ENCODE peak calls at places on chromosomes 3 and 15, in eight cellular contexts. One of them, this sample, is unnamed.

GRCh38 chr3:157406376-157406775 is 30.3 kb upstream of the PTX3 start:
- DNase-seq in GM12865: no peak
- DNase-seq in HuH-7.5: no peak
- DNase-seq in AG09319: no peak
- DNase-seq in dermis microvascular lymphatic vessel endothelial cell: peak
- DNase-seq in germinal center: no peak
- DNase-seq in myocyte: no peak
- DNase-seq in mucosa of gallbladder: no peak
- DNase-seq in this sample: no peak

GRCh38 chr15:43776718-43777292 is at the start of gene ELL3:
- DNase-seq in germinal center: peak
- DNase-seq in HuH-7.5: no peak
- DNase-seq in AG09319: no peak
- DNase-seq in mucosa of gallbladder: peak
- DNase-seq in myocyte: no peak
- DNase-seq in GM12865: peak
- DNase-seq in dermis microvascular lymphatic vessel endothelial cell: no peak
- DNase-seq in this sample: no peak

GRCh38 chr3:14358426-14359211 is 43.8 kb upstream of the SLC6A6 start:
- DNase-seq in dermis microvascular lymphatic vessel endothelial cell: no peak
- DNase-seq in germinal center: no peak
- DNase-seq in mucosa of gallbladder: peak
- DNase-seq in AG09319: peak
- DNase-seq in myocyte: no peak
- DNase-seq in HuH-7.5: no peak
- DNase-seq in GM12865: no peak
- DNase-seq in this sample: no peak

GRCh38 chr3:121819236-121819635 is 15.6 kb downstream of the IQCB1 start:
- DNase-seq in GM12865: no peak
- DNase-seq in HuH-7.5: no peak
- DNase-seq in AG09319: no peak
- DNase-seq in germinal center: no peak
- DNase-seq in dermis microvascular lymphatic vessel endothelial cell: no peak
- DNase-seq in myocyte: no peak
- DNase-seq in mucosa of gallbladder: no peak
- DNase-seq in this sample: no peak

GRCh38 chr15:68276668-68277067 is 877 bp upstream of the FEM1B start:
- DNase-seq in AG09319: no peak
- DNase-seq in GM12865: no peak
- DNase-seq in mucosa of gallbladder: no peak
- DNase-seq in dermis microvascular lymphatic vessel endothelial cell: no peak
- DNase-seq in myocyte: no peak
- DNase-seq in HuH-7.5: no peak
- DNase-seq in germinal center: no peak
- DNase-seq in this sample: no peak

GRCh38 chr3:149621218-149622005 is 36.4 kb downstream of the WWTR1 start:
- DNase-seq in AG09319: peak
- DNase-seq in GM12865: peak
- DNase-seq in HuH-7.5: no peak
- DNase-seq in mucosa of gallbladder: no peak
- DNase-seq in myocyte: peak
- DNase-seq in dermis microvascular lymphatic vessel endothelial cell: no peak
- DNase-seq in germinal center: no peak
- DNase-seq in this sample: no peak

GRCh38 chr3:119436977-119437376 is 26.4 kb downstream of the TMEM39A start:
- DNase-seq in HuH-7.5: no peak
- DNase-seq in mucosa of gallbladder: no peak
- DNase-seq in AG09319: no peak
- DNase-seq in myocyte: no peak
- DNase-seq in germinal center: no peak
- DNase-seq in dermis microvascular lymphatic vessel endothelial cell: no peak
- DNase-seq in GM12865: no peak
- DNase-seq in this sample: no peak

GRCh38 chr15:79290642-79291275 is 8.2 kb downstream of the ANKRD34C start:
- DNase-seq in mucosa of gallbladder: no peak
- DNase-seq in myocyte: no peak
- DNase-seq in HuH-7.5: no peak
- DNase-seq in dermis microvascular lymphatic vessel endothelial cell: no peak
- DNase-seq in GM12865: no peak
- DNase-seq in AG09319: no peak
- DNase-seq in germinal center: no peak
- DNase-seq in this sample: no peak

GRCh38 chr15:67801926-67802914 is 23.1 kb upstream of the SKOR1 start:
- DNase-seq in mucosa of gallbladder: no peak
- DNase-seq in myocyte: no peak
- DNase-seq in dermis microvascular lymphatic vessel endothelial cell: no peak
- DNase-seq in HuH-7.5: no peak
- DNase-seq in AG09319: no peak
- DNase-seq in germinal center: no peak
- DNase-seq in GM12865: no peak
- DNase-seq in this sample: no peak

GRCh38 chr15:75208501-75209288 is 7.0 kb downstream of the C15orf39 start:
- DNase-seq in AG09319: no peak
- DNase-seq in HuH-7.5: no peak
- DNase-seq in myocyte: no peak
- DNase-seq in germinal center: no peak
- DNase-seq in dermis microvascular lymphatic vessel endothelial cell: no peak
- DNase-seq in mucosa of gallbladder: no peak
- DNase-seq in GM12865: no peak
- DNase-seq in this sample: no peak

GRCh38 chr3:181752202-181752671 is 40.5 kb downstream of the SOX2 start:
- DNase-seq in myocyte: no peak
- DNase-seq in dermis microvascular lymphatic vessel endothelial cell: no peak
- DNase-seq in AG09319: no peak
- DNase-seq in mucosa of gallbladder: no peak
- DNase-seq in germinal center: no peak
- DNase-seq in GM12865: no peak
- DNase-seq in HuH-7.5: no peak
- DNase-seq in this sample: no peak

GRCh38 chr3:100226712-100227429 is 33.9 kb upstream of the TBC1D23 start:
- DNase-seq in mucosa of gallbladder: no peak
- DNase-seq in GM12865: no peak
- DNase-seq in HuH-7.5: no peak
- DNase-seq in myocyte: peak
- DNase-seq in germinal center: no peak
- DNase-seq in AG09319: no peak
- DNase-seq in dermis microvascular lymphatic vessel endothelial cell: no peak
- DNase-seq in this sample: no peak

GRCh38 chr3:197501879-197502620 is 53.7 kb downstream of the BDH1 start:
- DNase-seq in AG09319: no peak
- DNase-seq in GM12865: peak
- DNase-seq in myocyte: peak
- DNase-seq in HuH-7.5: peak
- DNase-seq in germinal center: peak
- DNase-seq in mucosa of gallbladder: peak
- DNase-seq in dermis microvascular lymphatic vessel endothelial cell: no peak
- DNase-seq in this sample: peak

GRCh38 chr3:6994081-6994668 is 133.3 kb downstream of the GRM7 start:
- DNase-seq in AG09319: no peak
- DNase-seq in dermis microvascular lymphatic vessel endothelial cell: no peak
- DNase-seq in GM12865: peak
- DNase-seq in mucosa of gallbladder: no peak
- DNase-seq in myocyte: no peak
- DNase-seq in HuH-7.5: peak
- DNase-seq in germinal center: no peak
- DNase-seq in this sample: no peak

GRCh38 chr15:33581032-33581431 is 270.3 kb downstream of the RYR3 start:
- DNase-seq in mucosa of gallbladder: no peak
- DNase-seq in HuH-7.5: no peak
- DNase-seq in GM12865: no peak
- DNase-seq in AG09319: no peak
- DNase-seq in dermis microvascular lymphatic vessel endothelial cell: no peak
- DNase-seq in germinal center: no peak
- DNase-seq in myocyte: peak
- DNase-seq in this sample: no peak

GRCh38 chr3:49554639-49555265 is 475 bp downstream of the BSN start:
- DNase-seq in AG09319: no peak
- DNase-seq in GM12865: no peak
- DNase-seq in dermis microvascular lymphatic vessel endothelial cell: no peak
- DNase-seq in mucosa of gallbladder: peak
- DNase-seq in HuH-7.5: peak
- DNase-seq in myocyte: peak
- DNase-seq in germinal center: peak
- DNase-seq in this sample: no peak

GRCh38 chr15:60005352-60006202 is 1.5 kb downstream of the FOXB1 start:
- DNase-seq in HuH-7.5: no peak
- DNase-seq in dermis microvascular lymphatic vessel endothelial cell: no peak
- DNase-seq in germinal center: no peak
- DNase-seq in mucosa of gallbladder: no peak
- DNase-seq in AG09319: no peak
- DNase-seq in myocyte: no peak
- DNase-seq in GM12865: no peak
- DNase-seq in this sample: no peak

GRCh38 chr3:144264805-144265204 is 293.2 kb downstream of the DIPK2A start:
- DNase-seq in germinal center: no peak
- DNase-seq in HuH-7.5: no peak
- DNase-seq in myocyte: no peak
- DNase-seq in mucosa of gallbladder: no peak
- DNase-seq in AG09319: no peak
- DNase-seq in dermis microvascular lymphatic vessel endothelial cell: no peak
- DNase-seq in GM12865: peak
- DNase-seq in this sample: no peak

GRCh38 chr15:89358435-89358754 is 23.8 kb upstream of the POLG start:
- DNase-seq in myocyte: no peak
- DNase-seq in HuH-7.5: no peak
- DNase-seq in germinal center: no peak
- DNase-seq in mucosa of gallbladder: no peak
- DNase-seq in dermis microvascular lymphatic vessel endothelial cell: no peak
- DNase-seq in GM12865: no peak
- DNase-seq in AG09319: no peak
- DNase-seq in this sample: no peak

GRCh38 chr15:77535845-77536244 is 96.9 kb downstream of the LINGO1 start:
- DNase-seq in HuH-7.5: no peak
- DNase-seq in GM12865: no peak
- DNase-seq in dermis microvascular lymphatic vessel endothelial cell: no peak
- DNase-seq in AG09319: no peak
- DNase-seq in germinal center: no peak
- DNase-seq in mucosa of gallbladder: no peak
- DNase-seq in myocyte: no peak
- DNase-seq in this sample: no peak

GRCh38 chr3:171556133-171556532 is 95.9 kb upstream of the TNIK start:
- DNase-seq in myocyte: no peak
- DNase-seq in germinal center: no peak
- DNase-seq in mucosa of gallbladder: no peak
- DNase-seq in GM12865: no peak
- DNase-seq in HuH-7.5: no peak
- DNase-seq in AG09319: no peak
- DNase-seq in dermis microvascular lymphatic vessel endothelial cell: no peak
- DNase-seq in this sample: no peak

GRCh38 chr3:7241584-7242302 is 380.8 kb downstream of the GRM7 start:
- DNase-seq in mucosa of gallbladder: no peak
- DNase-seq in AG09319: no peak
- DNase-seq in HuH-7.5: no peak
- DNase-seq in dermis microvascular lymphatic vessel endothelial cell: no peak
- DNase-seq in GM12865: no peak
- DNase-seq in germinal center: no peak
- DNase-seq in myocyte: no peak
- DNase-seq in this sample: no peak

GRCh38 chr15:33021806-33022389 is 172.6 kb downstream of the FMN1 start:
- DNase-seq in GM12865: peak
- DNase-seq in HuH-7.5: peak
- DNase-seq in AG09319: no peak
- DNase-seq in dermis microvascular lymphatic vessel endothelial cell: peak
- DNase-seq in germinal center: peak
- DNase-seq in mucosa of gallbladder: no peak
- DNase-seq in myocyte: peak
- DNase-seq in this sample: peak

GRCh38 chr3:171646357-171647133 is 163.7 kb downstream of the PLD1 start:
- DNase-seq in mucosa of gallbladder: no peak
- DNase-seq in HuH-7.5: no peak
- DNase-seq in AG09319: peak
- DNase-seq in germinal center: peak
- DNase-seq in myocyte: peak
- DNase-seq in dermis microvascular lymphatic vessel endothelial cell: peak
- DNase-seq in GM12865: peak
- DNase-seq in this sample: no peak

GRCh38 chr3:127044996-127045395 is 62.1 kb downstream of the PLXNA1 start:
- DNase-seq in AG09319: no peak
- DNase-seq in HuH-7.5: peak
- DNase-seq in dermis microvascular lymphatic vessel endothelial cell: peak
- DNase-seq in GM12865: no peak
- DNase-seq in myocyte: no peak
- DNase-seq in mucosa of gallbladder: no peak
- DNase-seq in germinal center: peak
- DNase-seq in this sample: no peak

GRCh38 chr3:151538706-151539403 is 78.0 kb upstream of the IGSF10 start:
- DNase-seq in GM12865: no peak
- DNase-seq in AG09319: no peak
- DNase-seq in mucosa of gallbladder: peak
- DNase-seq in myocyte: peak
- DNase-seq in HuH-7.5: no peak
- DNase-seq in dermis microvascular lymphatic vessel endothelial cell: no peak
- DNase-seq in germinal center: no peak
- DNase-seq in this sample: no peak

This sample was measured in GM19239.